ENCODE peak calls at places on chromosomes 1 and 21, in eight cellular contexts. D is lower leg skin, H is choroid plexus epithelial cell, N is breast epithelium, E is BE2C, R is suprapubic skin, J is lower lobe of right lung, I is heart left ventricle. Z is an unnamed sample.

GRCh38 chr1:113674591-113674990 is 84.7 kb downstream of the PHTF1 start:
- DNase-seq in D (no peak), H (no peak), N (no peak), E (no peak), R (no peak), J (no peak), I (no peak), Z (no peak)

GRCh38 chr1:71561729-71562128 is 480.9 kb upstream of the ZRANB2 start:
- DNase-seq in D (no peak), H (peak), N (no peak), E (no peak), R (no peak), J (no peak), I (no peak), Z (peak)

GRCh38 chr1:26861889-26862371 is 1.0 kb upstream of the SFN start:
- DNase-seq in D (no peak), H (no peak), N (no peak), E (no peak), R (no peak), J (no peak), I (no peak), Z (no peak)

GRCh38 chr21:46060596-46061061 is 37.3 kb upstream of the COL6A2 start:
- DNase-seq in D (peak), H (peak), N (no peak), E (no peak), R (peak), J (peak), I (peak), Z (peak)

GRCh38 chr1:34984435-34985062 is 598 bp downstream of the TMEM35B start:
- DNase-seq in D (peak), H (peak), N (no peak), E (peak), R (peak), J (peak), I (peak), Z (peak)

GRCh38 chr1:23624440-23624839 is 65.1 kb upstream of the ID3 start:
- DNase-seq in D (no peak), H (no peak), N (no peak), E (no peak), R (no peak), J (no peak), I (no peak), Z (no peak)

GRCh38 chr21:35026617-35027557 is 22.2 kb downstream of the RUNX1 start:
- DNase-seq in D (peak), H (peak), N (no peak), E (no peak), R (no peak), J (peak), I (peak), Z (peak)

GRCh38 chr1:248215880-248216279 is 15.3 kb upstream of the OR2M4 start:
- DNase-seq in D (no peak), H (no peak), N (no peak), E (no peak), R (no peak), J (no peak), I (no peak), Z (no peak)

GRCh38 chr1:59418361-59418760 is 121.5 kb downstream of the FGGY start:
- DNase-seq in D (no peak), H (no peak), N (no peak), E (no peak), R (no peak), J (no peak), I (no peak), Z (no peak)

GRCh38 chr1:190658907-190659306 is 181.2 kb upstream of the BRINP3 start:
- DNase-seq in D (no peak), H (peak), N (no peak), E (no peak), R (no peak), J (no peak), I (no peak), Z (no peak)

GRCh38 chr1:151887028-151887427 is 22.3 kb downstream of the THEM4 start:
- DNase-seq in D (no peak), H (peak), N (no peak), E (no peak), R (no peak), J (no peak), I (no peak), Z (peak)

GRCh38 chr1:6700853-6701436 is 671 bp downstream of the DNAJC11 start:
- DNase-seq in D (no peak), H (no peak), N (no peak), E (no peak), R (no peak), J (no peak), I (no peak), Z (no peak)

GRCh38 chr1:110291241-110292030 is 47.7 kb upstream of the RBM15 start:
- DNase-seq in D (peak), H (no peak), N (no peak), E (no peak), R (no peak), J (no peak), I (no peak), Z (peak)

GRCh38 chr1:3368711-3369436 is 85.6 kb upstream of the ARHGEF16 start:
- DNase-seq in D (no peak), H (no peak), N (no peak), E (no peak), R (no peak), J (no peak), I (no peak), Z (peak)

GRCh38 chr1:3368059-3368458 is 86.4 kb upstream of the ARHGEF16 start:
- DNase-seq in D (no peak), H (no peak), N (no peak), E (no peak), R (no peak), J (no peak), I (no peak), Z (no peak)

GRCh38 chr1:3370856-3371703 is 83.4 kb upstream of the ARHGEF16 start:
- DNase-seq in D (no peak), H (no peak), N (no peak), E (no peak), R (no peak), J (no peak), I (no peak), Z (no peak)

GRCh38 chr1:3367376-3367775 is 87.1 kb upstream of the ARHGEF16 start:
- DNase-seq in D (no peak), H (no peak), N (no peak), E (no peak), R (no peak), J (no peak), I (no peak), Z (no peak)

GRCh38 chr1:3369437-3370076 is 84.9 kb upstream of the ARHGEF16 start:
- DNase-seq in D (no peak), H (peak), N (no peak), E (no peak), R (no peak), J (no peak), I (peak), Z (peak)
- TF ChIP-seq CTCF in D (no peak), H (no peak), N (no peak), E (no peak), R (no peak), J (no peak), I (no peak), Z (no peak)

GRCh38 chr1:209704584-209704983 is at the start of gene HSD11B1:
- DNase-seq in D (peak), H (peak), N (peak), E (no peak), R (peak), J (peak), I (peak), Z (peak)
- H3K4me3 ChIP-seq in D (no peak), H (no peak), N (peak), E (no peak), R (peak), J (peak), I (no peak), Z (no peak)

GRCh38 chr21:41867313-41867712 is 11.8 kb downstream of the PRDM15 start:
- DNase-seq in D (no peak), H (no peak), N (no peak), E (no peak), R (no peak), J (no peak), I (no peak), Z (no peak)

GRCh38 chr21:41864311-41865001 is 14.7 kb downstream of the PRDM15 start:
- DNase-seq in D (no peak), H (no peak), N (no peak), E (no peak), R (no peak), J (no peak), I (no peak), Z (no peak)

GRCh38 chr21:41865002-41865777 is 14.0 kb downstream of the PRDM15 start:
- DNase-seq in D (no peak), H (no peak), N (peak), E (no peak), R (no peak), J (no peak), I (no peak), Z (no peak)

GRCh38 chr21:41868062-41868710 is 11.0 kb downstream of the PRDM15 start:
- DNase-seq in D (no peak), H (peak), N (no peak), E (no peak), R (no peak), J (no peak), I (no peak), Z (peak)

DNA sequence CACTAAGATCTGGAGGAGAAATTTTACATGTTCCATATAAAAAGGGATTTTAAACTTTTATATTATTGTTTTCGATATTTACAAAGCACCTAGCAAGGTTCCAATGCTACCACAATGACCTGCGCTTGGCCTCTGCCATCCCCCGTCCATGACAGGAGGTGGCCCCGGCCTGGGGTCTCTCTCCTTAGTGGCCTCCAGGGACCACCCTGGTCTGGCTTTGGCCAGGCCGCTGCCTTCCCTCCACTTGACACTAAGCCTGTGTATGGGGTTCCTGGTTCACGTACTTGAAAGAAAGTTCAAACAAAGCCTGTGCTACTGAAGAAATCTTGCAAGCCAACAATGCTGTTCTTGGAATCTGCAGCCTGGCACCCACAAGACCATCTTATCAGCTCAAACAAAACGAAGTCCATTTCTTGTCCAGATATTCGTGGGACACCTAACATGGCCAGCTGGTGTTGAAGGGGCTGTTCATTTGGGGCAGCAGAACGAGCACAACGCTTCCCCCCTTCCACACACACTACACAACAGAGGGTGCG is 12.8 kb downstream of the PRDM15 start:
- DNase-seq in D (no peak), H (no peak), N (no peak), E (no peak), R (no peak), J (no peak), I (no peak), Z (no peak)
- TF ChIP-seq CTCF in D (no peak), H (no peak), N (no peak), E (no peak), R (no peak), J (no peak), I (no peak), Z (no peak)

GRCh38 chr1:242523282-242523967 is 1.1 kb downstream of the PLD5 start:
- DNase-seq in D (no peak), H (no peak), N (no peak), E (no peak), R (no peak), J (no peak), I (no peak), Z (no peak)

GRCh38 chr1:242525360-242525722 is 844 bp upstream of the PLD5 start:
- DNase-seq in D (no peak), H (no peak), N (no peak), E (no peak), R (no peak), J (no peak), I (no peak), Z (no peak)

GRCh38 chr1:242525769-242526168 is 1.3 kb upstream of the PLD5 start:
- DNase-seq in D (no peak), H (no peak), N (no peak), E (no peak), R (no peak), J (no peak), I (no peak), Z (no peak)

GRCh38 chr1:242523968-242524570 is 428 bp downstream of the PLD5 start:
- DNase-seq in D (no peak), H (no peak), N (peak), E (peak), R (no peak), J (peak), I (peak), Z (peak)

GRCh38 chr1:242524571-242525359 is at the start of gene PLD5:
- DNase-seq in D (no peak), H (no peak), N (no peak), E (peak), R (no peak), J (no peak), I (no peak), Z (no peak)
- H3K4me3 ChIP-seq in D (no peak), H (no peak), N (peak), E (peak), R (peak), J (peak), I (peak), Z (peak)

GRCh38 chr1:218284917-218285635 is at the start of gene RRP15:
- DNase-seq in D (peak), H (peak), N (peak), E (peak), R (peak), J (peak), I (peak), Z (peak)
- TF ChIP-seq CTCF in D (peak), H (no peak), N (no peak), E (no peak), R (no peak), J (no peak), I (no peak), Z (no peak)

DNA sequence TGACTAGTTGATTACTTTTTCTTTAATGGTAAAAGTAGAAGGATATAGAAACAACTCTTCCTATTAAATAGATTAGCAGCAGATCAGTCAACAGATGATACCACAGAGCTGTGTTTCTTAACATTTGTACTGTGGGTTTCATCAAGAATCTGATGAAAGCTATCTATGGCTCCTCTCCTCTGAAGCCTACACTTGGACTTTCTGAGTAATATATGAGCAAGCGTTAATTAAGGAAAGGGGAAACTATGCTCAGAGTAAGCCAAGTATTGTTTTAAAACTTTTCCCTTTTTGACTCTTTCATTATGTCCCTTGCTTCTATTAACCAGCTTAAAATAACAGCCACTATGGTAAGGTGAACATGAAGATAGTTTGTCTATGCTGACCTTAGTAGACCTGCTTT is 10.8 kb downstream of the ARID4B start:
- DNase-seq in D (no peak), H (no peak), N (no peak), E (no peak), R (no peak), J (no peak), I (no peak), Z (peak)
- H3K4me3 ChIP-seq in D (no peak), H (no peak), N (no peak), E (no peak), R (no peak), J (no peak), I (no peak), Z (no peak)

DNA sequence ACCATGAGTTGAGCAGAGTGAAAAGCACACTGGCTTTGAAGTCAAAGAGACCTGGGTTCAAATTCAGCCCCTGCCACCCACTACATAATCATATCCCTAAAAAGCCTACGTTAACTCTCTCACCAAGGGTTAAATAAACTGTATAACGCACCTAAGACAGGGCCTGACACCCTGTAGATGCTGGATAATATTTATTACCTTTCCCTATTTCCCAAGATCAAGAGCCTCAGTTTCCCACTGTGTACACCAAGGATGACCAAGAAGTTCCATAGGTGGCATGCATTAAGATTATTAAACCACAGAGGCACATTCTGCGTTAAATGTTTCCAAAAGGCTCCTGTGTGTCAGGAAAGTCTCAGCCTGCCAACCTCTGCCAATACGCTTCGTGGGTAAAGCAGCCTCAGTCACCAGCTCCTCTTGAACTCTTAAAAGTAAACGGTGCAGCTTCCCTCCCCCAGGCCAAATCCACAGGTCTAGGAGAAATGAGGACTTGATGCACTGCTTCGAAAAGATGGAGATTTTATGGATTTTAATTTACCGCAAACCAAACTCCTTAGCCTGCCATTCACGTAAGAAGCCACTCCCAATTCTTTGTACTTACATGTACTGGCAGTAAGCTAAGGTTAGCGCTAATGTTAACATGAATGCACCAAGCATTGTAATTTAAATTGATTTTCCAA is 2.7 kb downstream of the USP24 start:
- DNase-seq in D (no peak), H (no peak), N (no peak), E (no peak), R (no peak), J (no peak), I (no peak), Z (no peak)
- TF ChIP-seq CTCF in D (no peak), H (no peak), N (no peak), E (no peak), R (no peak), J (no peak), I (no peak), Z (no peak)

DNA sequence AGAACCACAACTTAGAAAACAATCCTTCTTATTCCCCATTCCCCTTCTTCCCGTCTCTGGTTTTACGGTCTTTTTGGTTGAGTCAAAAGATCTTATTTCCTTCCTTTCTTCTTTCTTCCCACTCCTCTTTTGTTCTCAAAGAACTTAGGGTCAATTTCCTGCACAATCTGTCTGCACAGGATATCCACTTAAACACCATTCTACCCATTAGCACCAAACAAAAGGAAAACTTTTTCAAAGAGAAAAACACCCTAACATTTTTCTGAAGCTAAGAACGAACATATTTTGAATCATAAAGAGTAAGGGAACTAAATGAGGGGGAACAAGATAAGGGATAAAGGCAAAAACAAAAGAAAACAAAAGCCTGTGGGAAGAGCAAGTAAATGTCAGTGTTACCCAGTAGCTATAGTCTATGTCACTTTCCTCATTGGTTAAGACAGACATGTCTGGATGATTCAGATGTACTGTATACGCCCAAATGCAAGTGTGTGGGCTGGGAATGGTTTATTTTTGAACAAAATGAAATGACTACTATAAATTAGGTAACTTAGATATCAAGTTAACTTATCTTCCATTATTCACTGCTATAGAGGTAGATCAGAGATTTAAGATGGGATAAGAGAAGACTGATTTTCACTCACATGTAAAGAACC is 59.8 kb downstream of the TOR3A start:
- DNase-seq in D (no peak), H (peak), N (no peak), E (no peak), R (no peak), J (no peak), I (no peak), Z (peak)
- H3K4me3 ChIP-seq in D (no peak), H (peak), N (peak), E (no peak), R (peak), J (peak), I (no peak), Z (peak)